ENCODE peak calls at places on chromosomes 2 and 18, in nine cellular contexts. Z is AG10803; I is CD4-positive, CD25-positive, alpha-beta regulatory T cell; W is ELF-1; G is psoas muscle; E is amniotic stem cell; H is stimulated activated CD4-positive, alpha-beta T cell treated with anti-CD3 and anti-CD28 coated beads, Interleukin-15, amount 100 ng/mL, for 1 hour; T is SW 1271; M is left ventricle myocardium inferior. A is an unnamed sample.
A peak's percentile ranks its signal among the peaks of the same experiment; 100 is the strongest.

GRCh38 chr2:37809525-37809924 is 115.6 kb upstream of the RMDN2 start:
- DNase-seq in Z (peak; percentile 61), I (peak; percentile 6), W (no peak), G (no peak), E (peak; percentile 50), H (no peak), T (peak; percentile 59), M (no peak), A (no peak)

GRCh38 chr2:181411105-181411849 is 45.9 kb upstream of the ITGA4 start:
- DNase-seq in Z (peak; percentile 6), I (no peak), W (peak; percentile 84), G (no peak), E (no peak), H (no peak), T (no peak), M (no peak), A (peak; percentile 38)

GRCh38 chr2:13227543-13227942 is 510.8 kb downstream of the TRIB2 start:
- DNase-seq in Z (no peak), I (no peak), W (no peak), G (no peak), E (no peak), H (no peak), T (no peak), M (no peak), A (no peak)

GRCh38 chr2:65265090-65266045 is 37.7 kb downstream of the ACTR2 start:
- DNase-seq in Z (peak; percentile 89), I (peak; percentile 67), W (peak; percentile 41), G (no peak), E (peak; percentile 22), H (no peak), T (peak; percentile 72), M (no peak), A (peak; percentile 24)

GRCh38 chr2:88683160-88684021 is 8.1 kb upstream of the RPIA start:
- DNase-seq in Z (no peak), I (no peak), W (no peak), G (no peak), E (no peak), H (no peak), T (no peak), M (no peak), A (no peak)

GRCh38 chr2:240604291-240604938 is 17.9 kb downstream of the CAPN10 start:
- DNase-seq in Z (peak; percentile 16), I (no peak), W (peak; percentile 70), G (peak; percentile 78), E (no peak), H (no peak), T (peak; percentile 41), M (peak; percentile 74), A (no peak)

GRCh38 chr18:36594621-36595020 is 234.2 kb downstream of the TPGS2 start:
- DNase-seq in Z (no peak), I (no peak), W (no peak), G (no peak), E (no peak), H (no peak), T (no peak), M (no peak), A (no peak)

GRCh38 chr18:2515408-2515807 is 55.9 kb downstream of the METTL4 start:
- DNase-seq in Z (peak; percentile 85), I (no peak), W (no peak), G (no peak), E (peak; percentile 47), H (no peak), T (peak; percentile 73), M (no peak), A (no peak)

GRCh38 chr2:217978536-217979150 is 24.2 kb downstream of the TNS1 start:
- DNase-seq in Z (no peak), I (no peak), W (peak; percentile 65), G (no peak), E (no peak), H (no peak), T (no peak), M (no peak), A (no peak)

GRCh38 chr2:18266188-18266587 is 294.3 kb downstream of the RDH14 start:
- DNase-seq in Z (no peak), I (no peak), W (no peak), G (no peak), E (no peak), H (no peak), T (no peak), M (no peak), A (peak; percentile 5)

GRCh38 chr2:187093771-187094412 is 244.9 kb upstream of the ZSWIM2 start:
- DNase-seq in Z (no peak), I (no peak), W (no peak), G (no peak), E (no peak), H (no peak), T (no peak), M (no peak), A (no peak)

GRCh38 chr2:173151671-173152398 is 76.2 kb downstream of the MAP3K20 start:
- DNase-seq in Z (peak; percentile 54), I (peak; percentile 41), W (no peak), G (no peak), E (no peak), H (no peak), T (peak; percentile 92), M (no peak), A (no peak)

GRCh38 chr2:80292474-80292873 is 12.1 kb downstream of the LRRTM1 start:
- DNase-seq in Z (no peak), I (no peak), W (no peak), G (no peak), E (no peak), H (no peak), T (no peak), M (no peak), A (no peak)